ENCODE peak calls at places on chromosomes 1 and 21, in nine cellular contexts. E, B, Z, T, N, O, X, G and J are unnamed samples.

GRCh38 chr1:17016317-17016661 is 4.6 kb upstream of the ATP13A2 start:
- DNase-seq in E (no peak), B (no peak), Z (no peak), T (no peak), N (no peak), O (peak; percentile 47), X (no peak), G (peak; percentile 58), J (no peak)

GRCh38 chr1:205582046-205582445 is 49.8 kb downstream of the ELK4 start:
- DNase-seq in E (no peak), B (no peak), Z (peak; percentile 30), T (no peak), N (peak; percentile 39), O (no peak), X (no peak), G (no peak), J (no peak)

GRCh38 chr1:56948403-56949023 is 17.3 kb downstream of the C8B start:
- DNase-seq in E (no peak), B (no peak), Z (no peak), T (no peak), N (no peak), O (no peak), X (peak; percentile 52), G (no peak), J (no peak)

GRCh38 chr1:39852214-39852791 is 31.0 kb downstream of the TRIT1 start:
- DNase-seq in E (no peak), B (no peak), Z (no peak), T (no peak), N (no peak), O (no peak), X (no peak), G (peak; percentile 71), J (no peak)

GRCh38 chr1:11712285-11712684 is 20.8 kb downstream of the DRAXIN start:
- DNase-seq in E (no peak), B (no peak), Z (no peak), T (no peak), N (no peak), O (no peak), X (no peak), G (no peak), J (no peak)

GRCh38 chr1:94247146-94248094 is 10.0 kb upstream of the ARHGAP29 start:
- DNase-seq in E (peak; percentile 58), B (peak; percentile 83), Z (peak; percentile 89), T (no peak), N (peak; percentile 82), O (no peak), X (no peak), G (peak; percentile 59), J (peak; percentile 80)

GRCh38 chr1:72462506-72462905 is 180.2 kb upstream of the NEGR1 start:
- DNase-seq in E (no peak), B (no peak), Z (no peak), T (no peak), N (no peak), O (no peak), X (no peak), G (no peak), J (no peak)

GRCh38 chr1:212595787-212596714 is 12.5 kb upstream of the ATF3 start:
- DNase-seq in E (peak; percentile 80), B (peak; percentile 48), Z (no peak), T (no peak), N (no peak), O (no peak), X (peak; percentile 54), G (peak; percentile 96), J (peak; percentile 47)

GRCh38 chr1:74468982-74469603 is 43.3 kb downstream of the LRRC53 start:
- DNase-seq in E (no peak), B (no peak), Z (no peak), T (no peak), N (no peak), O (peak; percentile 52), X (peak; percentile 76), G (peak; percentile 60), J (no peak)

GRCh38 chr1:54376085-54377039 is 29.8 kb downstream of the SSBP3 start:
- DNase-seq in E (peak; percentile 74), B (no peak), Z (no peak), T (no peak), N (no peak), O (no peak), X (no peak), G (no peak), J (no peak)

GRCh38 chr1:1080122-1080753 is 6.1 kb upstream of the RNF223 start:
- DNase-seq in E (peak; percentile 12), B (peak; percentile 72), Z (peak; percentile 52), T (no peak), N (peak; percentile 75), O (peak; percentile 20), X (no peak), G (peak; percentile 28), J (peak; percentile 74)

GRCh38 chr1:201095581-201096531 is 16.4 kb downstream of the CACNA1S start:
- DNase-seq in E (no peak), B (no peak), Z (no peak), T (no peak), N (no peak), O (no peak), X (no peak), G (no peak), J (no peak)

GRCh38 chr1:118928739-118929554 is 59.2 kb downstream of the TBX15 start:
- DNase-seq in E (no peak), B (no peak), Z (no peak), T (no peak), N (no peak), O (peak; percentile 48), X (peak; percentile 84), G (peak; percentile 62), J (no peak)

GRCh38 chr21:36994501-36995189 is 11.9 kb upstream of the RIPPLY3 start:
- DNase-seq in E (no peak), B (no peak), Z (no peak), T (no peak), N (no peak), O (no peak), X (no peak), G (peak; percentile 26), J (no peak)

GRCh38 chr1:1327291-1327690 is 2.7 kb downstream of the CPTP start:
- DNase-seq in E (no peak), B (no peak), Z (no peak), T (no peak), N (no peak), O (no peak), X (no peak), G (no peak), J (no peak)

GRCh38 chr1:216310776-216311175 is 112.5 kb downstream of the USH2A start:
- DNase-seq in E (no peak), B (peak; percentile 20), Z (peak; percentile 29), T (no peak), N (no peak), O (peak; percentile 84), X (peak; percentile 72), G (peak; percentile 86), J (no peak)

GRCh38 chr1:24941566-24941965 is 11.5 kb upstream of the RUNX3 start:
- DNase-seq in E (no peak), B (no peak), Z (no peak), T (no peak), N (no peak), O (no peak), X (no peak), G (no peak), J (no peak)

GRCh38 chr1:36148821-36149236 is 457 bp downstream of the TRAPPC3 start:
- DNase-seq in E (no peak), B (no peak), Z (no peak), T (no peak), N (no peak), O (no peak), X (no peak), G (no peak), J (no peak)

GRCh38 chr1:150572918-150573647 is 6.3 kb downstream of the MCL1 start:
- DNase-seq in E (no peak), B (no peak), Z (no peak), T (no peak), N (peak; percentile 57), O (no peak), X (peak; percentile 76), G (peak; percentile 41), J (no peak)
- H3K4me3 ChIP-seq in E (peak overlapping the region; percentile 23), B (no peak overlapping the region), Z (no peak overlapping the region), T (peak overlapping the region; percentile 33), N (peak overlapping the region; percentile 9), O (no peak overlapping the region), X (peak overlapping the region; percentile 9), G (peak overlapping the region; percentile 19), J (no peak overlapping the region)

DNA sequence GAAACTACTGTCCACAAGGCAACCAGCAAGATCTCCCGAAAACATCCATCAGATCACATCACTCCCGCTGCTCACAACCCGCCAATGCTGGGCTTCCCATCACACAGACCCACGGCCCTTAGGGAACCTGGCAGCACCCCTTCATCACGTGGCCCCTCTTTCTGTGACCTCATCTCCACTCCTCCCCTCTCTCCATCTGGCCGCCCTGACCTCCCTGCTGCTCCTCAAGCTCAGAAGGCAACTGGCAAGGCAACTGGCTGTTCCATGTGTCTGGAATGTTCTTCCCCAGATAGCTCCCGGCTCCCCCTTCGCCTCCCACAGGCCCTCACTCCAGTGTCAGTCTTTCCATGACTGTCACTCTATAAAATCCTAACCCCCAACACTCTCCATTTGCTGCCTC is 113.0 kb upstream of the ERG start:
- DNase-seq in E (no peak), B (no peak), Z (no peak), T (no peak), N (no peak), O (no peak), X (no peak), G (no peak), J (no peak)
- H3K4me3 ChIP-seq in E (no peak overlapping the region), B (no peak overlapping the region), Z (no peak overlapping the region), T (no peak overlapping the region), N (no peak overlapping the region), O (no peak overlapping the region), X (no peak overlapping the region), G (no peak overlapping the region), J (no peak overlapping the region)

DNA sequence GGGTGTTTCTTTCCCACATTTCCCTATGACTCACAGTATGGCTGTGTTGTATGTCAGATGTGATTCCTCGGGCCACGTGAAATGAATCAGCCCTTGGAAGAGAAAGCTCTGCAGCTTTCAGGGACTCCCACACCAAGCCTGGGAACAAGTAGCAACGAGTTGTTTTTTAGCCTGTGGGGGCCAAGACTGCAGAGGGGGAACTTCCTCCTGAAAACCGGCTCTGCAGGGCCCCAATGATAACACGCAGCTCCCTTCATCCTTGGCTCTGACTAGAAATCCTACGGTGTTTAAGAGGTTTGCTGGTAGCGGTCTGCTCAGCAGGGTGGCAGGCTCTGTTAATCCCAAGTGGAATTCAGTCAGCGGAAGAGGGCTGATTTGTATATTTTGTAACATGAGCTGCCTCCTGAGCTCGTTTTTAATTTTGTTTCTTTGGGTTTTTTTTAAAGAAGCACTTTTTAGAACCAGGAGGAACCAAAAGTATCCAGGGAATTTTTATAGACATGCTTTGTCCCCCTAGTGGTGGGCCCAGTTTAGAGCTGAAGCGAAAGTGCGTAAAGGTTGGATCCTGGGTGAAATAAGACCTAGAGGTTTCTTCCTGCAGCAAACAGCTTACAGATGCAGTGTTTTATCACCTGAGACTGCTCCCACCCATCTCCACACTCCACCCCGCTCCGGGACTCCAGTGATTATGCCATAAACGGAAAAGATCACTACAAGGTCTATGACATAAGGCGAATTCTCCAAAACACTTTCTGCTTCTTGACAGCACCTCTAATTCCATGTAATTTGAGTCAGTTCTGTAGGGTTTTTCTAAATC is 48.8 kb downstream of the LAMC2 start:
- DNase-seq in E (no peak), B (peak; percentile 38), Z (peak; percentile 45), T (no peak), N (peak; percentile 92), O (peak; percentile 96), X (no peak), G (peak; percentile 98), J (peak; percentile 51)
- H3K4me3 ChIP-seq in E (no peak overlapping the region), B (no peak overlapping the region), Z (peak overlapping the region; percentile 33), T (no peak overlapping the region), N (peak overlapping the region; percentile 41), O (no peak overlapping the region), X (no peak overlapping the region), G (peak overlapping the region; percentile 48), J (no peak overlapping the region)

GRCh38 chr1:169090308-169090899 is 16.1 kb upstream of the ATP1B1 start:
- DNase-seq in E (peak; percentile 19), B (no peak), Z (no peak), T (no peak), N (no peak), O (no peak), X (no peak), G (no peak), J (no peak)
- H3K4me3 ChIP-seq in E (no peak overlapping the region), B (no peak overlapping the region), Z (no peak overlapping the region), T (no peak overlapping the region), N (no peak overlapping the region), O (no peak overlapping the region), X (no peak overlapping the region), G (no peak overlapping the region), J (no peak overlapping the region)